ENCODE peak calls at places on chromosomes 6 and 20, in four cellular contexts. R, Y, B and A are unnamed samples.

GRCh38 chr6:3406928-3407809 is 49.7 kb downstream of the SLC22A23 start:
- DNase-seq in B (no peak), R (no peak), Y (no peak), A (no peak)

GRCh38 chr20:1937316-1937976 is 42.2 kb downstream of the SIRPA start:
- DNase-seq in Y (no peak), B (no peak), R (no peak), A (no peak)

GRCh38 chr20:17511401-17511800 is 19.8 kb downstream of the BFSP1 start:
- DNase-seq in B (no peak), R (no peak), Y (no peak), A (no peak)

GRCh38 chr6:85865665-85866372 is 223.1 kb upstream of the SYNCRIP start:
- DNase-seq in Y (peak), R (peak), B (peak), A (peak)

GRCh38 chr6:125197795-125198269 is 44.3 kb downstream of the TPD52L1 start:
- DNase-seq in B (peak), Y (peak), R (peak), A (peak)

GRCh38 chr6:797479-798077 is 104.6 kb upstream of the EXOC2 start:
- DNase-seq in Y (peak), R (peak), B (peak), A (no peak)

GRCh38 chr20:54118220-54119001 is 48.0 kb upstream of the BCAS1 start:
- DNase-seq in R (no peak), Y (no peak), B (no peak), A (no peak)

GRCh38 chr6:157990321-157991066 is 8.8 kb downstream of the SYNJ2 start:
- DNase-seq in R (peak), B (no peak), Y (no peak), A (no peak)

GRCh38 chr20:59010995-59011873 is 4.2 kb upstream of the CTSZ start:
- DNase-seq in R (peak), B (peak), Y (peak), A (peak)

GRCh38 chr20:9483131-9483530 is 31.3 kb upstream of the LAMP5 start:
- DNase-seq in R (no peak), Y (no peak), B (no peak), A (no peak)

GRCh38 chr6:145502417-145502816 is 232.9 kb downstream of the EPM2A start:
- DNase-seq in Y (no peak), R (no peak), B (peak), A (no peak)

GRCh38 chr20:9071976-9072726 is 3.3 kb downstream of the PLCB4 start:
- DNase-seq in R (peak), Y (no peak), B (no peak), A (no peak)

GRCh38 chr6:6405997-6406699 is 85.7 kb upstream of the F13A1 start:
- DNase-seq in R (no peak), Y (no peak), B (no peak), A (no peak)

GRCh38 chr20:54173653-54174451 is at the start of gene CYP24A1:
- DNase-seq in B (peak), Y (peak), R (no peak), A (no peak)

GRCh38 chr20:58436868-58437645 is 48.0 kb downstream of the VAPB start:
- DNase-seq in B (no peak), Y (no peak), R (peak), A (peak)

GRCh38 chr6:133814797-133815196 is 74.1 kb upstream of the TCF21 start:
- DNase-seq in R (peak), B (peak), Y (no peak), A (peak)

GRCh38 chr6:121260651-121261102 is 73.6 kb downstream of the TBC1D32 start:
- DNase-seq in Y (no peak), B (peak), R (no peak), A (no peak)

GRCh38 chr6:135546680-135547418 is 49.3 kb upstream of the AHI1 start:
- DNase-seq in B (no peak), Y (no peak), R (no peak), A (no peak)

GRCh38 chr6:36920546-36920945 is 34.0 kb upstream of the PI16 start:
- DNase-seq in R (no peak), B (peak), Y (no peak), A (no peak)

GRCh38 chr20:40650707-40651106 is 38.3 kb downstream of the MAFB start:
- DNase-seq in Y (no peak), R (no peak), B (no peak), A (no peak)

GRCh38 chr6:125759184-125759902 is 9.9 kb downstream of the HEY2 start:
- DNase-seq in Y (no peak), R (no peak), B (no peak), A (no peak)

GRCh38 chr6:158046201-158047119 is 64.8 kb downstream of the SYNJ2 start:
- DNase-seq in B (peak), R (no peak), Y (no peak), A (no peak)